ENCODE peak calls at places on chromosomes 13 and 19, in four cellular contexts. S is left ventricle myocardium inferior, O is retinal pigment epithelial cell, E is sigmoid colon. L is an unnamed sample.

GRCh38 chr19:7456964-7457541 is 31.8 kb downstream of the PEX11G start:
- DNase-seq in S (no peak), E (no peak), O (no peak), L (no peak)

GRCh38 chr13:31947105-31947504 is 84.5 kb upstream of the FRY start:
- DNase-seq in E (no peak), O (no peak), S (no peak), L (no peak)

GRCh38 chr13:19763618-19764017 is 19.1 kb downstream of the PSPC1 start:
- DNase-seq in O (no peak), S (no peak), E (peak), L (no peak)

GRCh38 chr19:4525563-4526002 is 7.3 kb upstream of the PLIN4 start:
- DNase-seq in O (no peak), S (no peak), E (no peak), L (no peak)

GRCh38 chr19:13748169-13748884 is 16.0 kb upstream of the MRI1 start:
- DNase-seq in E (no peak), S (no peak), O (no peak), L (peak)

GRCh38 chr13:30151398-30151797 is 156.0 kb downstream of the KATNAL1 start:
- DNase-seq in S (no peak), O (no peak), E (no peak), L (no peak)

GRCh38 chr19:12293771-12294307 is 844 bp downstream of the ZNF44 start:
- DNase-seq in S (peak), E (peak), O (peak), L (peak)

GRCh38 chr13:108834193-108834592 is 204.8 kb downstream of the MYO16 start:
- DNase-seq in S (no peak), E (no peak), O (no peak), L (no peak)

GRCh38 chr13:49524740-49525501 is 29.2 kb downstream of the PHF11 start:
- DNase-seq in O (no peak), S (no peak), E (no peak), L (no peak)

GRCh38 chr19:21693399-21693798 is 74.0 kb downstream of the ZNF100 start:
- DNase-seq in S (no peak), O (no peak), E (no peak), L (no peak)

GRCh38 chr19:47240996-47241918 is 10.3 kb upstream of the BBC3 start:
- DNase-seq in S (peak), O (no peak), E (peak), L (peak)

GRCh38 chr19:39792999-39793546 is 14.4 kb downstream of the LEUTX start:
- DNase-seq in O (peak), S (peak), E (peak), L (peak)

GRCh38 chr13:24747248-24748151 is 16.5 kb upstream of the RNF17 start:
- DNase-seq in S (no peak), E (peak), O (no peak), L (no peak)

GRCh38 chr19:4108767-4109625 is 14.9 kb downstream of the MAP2K2 start:
- DNase-seq in O (no peak), S (no peak), E (no peak), L (peak)

GRCh38 chr13:45393941-45394570 is 24.1 kb downstream of the SLC25A30 start:
- DNase-seq in E (no peak), O (no peak), S (no peak), L (no peak)

GRCh38 chr19:9171393-9171991 is 7.3 kb upstream of the OR7D2 start:
- DNase-seq in E (no peak), O (no peak), S (no peak), L (no peak)

GRCh38 chr19:39471756-39472536 is 8.7 kb upstream of the TIMM50 start:
- DNase-seq in E (no peak), S (no peak), O (no peak), L (no peak)

GRCh38 chr13:29696606-29697005 is 101.1 kb upstream of the SLC7A1 start:
- DNase-seq in O (no peak), S (no peak), E (no peak), L (no peak)

GRCh38 chr13:73254827-73255226 is 196.0 kb downstream of the KLF5 start:
- DNase-seq in S (no peak), O (no peak), E (no peak), L (no peak)

GRCh38 chr13:79990048-79990447 is 350.9 kb downstream of the SPRY2 start:
- DNase-seq in E (no peak), S (no peak), O (no peak), L (no peak)

GRCh38 chr13:40119852-40120251 is 464.4 kb downstream of the COG6 start:
- DNase-seq in S (no peak), E (no peak), O (no peak), L (no peak)

GRCh38 chr19:4061683-4062575 is 4.8 kb downstream of the ZBTB7A start:
- DNase-seq in S (no peak), O (no peak), E (peak), L (peak)

DNA sequence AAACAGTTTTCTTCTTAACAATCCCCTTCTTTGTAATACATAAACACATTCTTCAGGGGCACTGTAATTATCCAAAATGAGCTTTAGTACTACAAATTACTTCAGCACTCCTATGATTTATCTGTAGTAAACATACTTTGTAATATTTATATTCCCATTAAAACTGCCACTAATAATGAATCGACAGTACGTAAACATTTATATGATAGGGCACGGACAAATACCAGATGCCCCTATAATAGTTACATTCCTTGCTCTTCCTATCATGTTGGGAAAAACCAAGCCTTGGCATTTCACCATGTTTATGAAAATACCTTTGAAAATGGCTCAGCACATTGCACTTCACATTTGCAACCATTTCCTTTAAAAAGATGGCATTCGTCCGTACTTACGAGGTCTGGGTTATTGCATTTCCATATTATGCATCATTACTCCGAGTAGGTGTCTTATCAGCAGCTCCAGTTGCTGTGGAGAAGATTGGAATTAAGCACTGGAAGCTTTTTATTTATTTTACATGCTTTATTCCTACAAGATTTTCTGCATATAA is 1043.4 kb downstream of the DIAPH3 start:
- DNase-seq in E (no peak), S (no peak), O (no peak), L (no peak)
- H3K4me3 ChIP-seq in E (no peak), S (no peak), O (no peak), L (no peak)

GRCh38 chr19:18439025-18439909 is 1.3 kb upstream of the ISYNA1 start:
- DNase-seq in O (peak), E (no peak), S (no peak), L (no peak)
- TF ChIP-seq CTCF in O (peak), E (no peak), S (no peak), L (no peak)

GRCh38 chr13:112603641-112604220 is 15.8 kb upstream of the TUBGCP3 start:
- DNase-seq in O (no peak), E (no peak), S (no peak), L (no peak)

GRCh38 chr13:112606125-112607001 is 18.4 kb upstream of the TUBGCP3 start:
- DNase-seq in O (no peak), E (peak), S (peak), L (peak)

GRCh38 chr13:112608212-112608611 is 20.3 kb upstream of the TUBGCP3 start:
- DNase-seq in O (no peak), E (no peak), S (no peak), L (no peak)

GRCh38 chr13:112601351-112601750 is 13.4 kb upstream of the TUBGCP3 start:
- DNase-seq in O (no peak), S (no peak), E (no peak), L (no peak)

GRCh38 chr13:112605531-112605990 is 17.6 kb upstream of the TUBGCP3 start:
- DNase-seq in O (no peak), E (no peak), S (no peak), L (no peak)
- H3K4me3 ChIP-seq in O (peak), E (peak), S (peak), L (no peak)

DNA sequence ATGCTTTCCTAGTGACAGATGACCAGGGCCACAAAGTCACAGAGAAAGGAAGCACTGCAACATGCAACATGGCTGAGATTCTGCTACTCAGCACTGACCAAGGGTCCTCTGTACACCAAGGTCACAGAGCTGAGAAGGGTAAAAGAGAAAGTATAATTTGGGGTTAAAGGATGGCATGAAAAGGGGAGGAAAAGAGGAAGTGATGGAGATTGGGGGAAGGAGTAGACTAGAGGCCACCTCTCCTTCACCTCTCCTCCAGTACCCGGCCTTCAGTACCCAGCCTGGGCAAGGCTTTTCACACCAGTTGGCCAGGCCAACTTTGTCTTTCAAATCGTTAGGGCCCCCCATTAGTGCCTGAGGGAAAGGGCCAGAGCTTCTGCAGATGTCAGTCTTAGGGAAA is 6.3 kb upstream of the RPS19 start:
- DNase-seq in O (no peak), S (no peak), E (no peak), L (no peak)
- TF ChIP-seq CTCF in O (no peak), S (no peak), E (no peak), L (no peak)

DNA sequence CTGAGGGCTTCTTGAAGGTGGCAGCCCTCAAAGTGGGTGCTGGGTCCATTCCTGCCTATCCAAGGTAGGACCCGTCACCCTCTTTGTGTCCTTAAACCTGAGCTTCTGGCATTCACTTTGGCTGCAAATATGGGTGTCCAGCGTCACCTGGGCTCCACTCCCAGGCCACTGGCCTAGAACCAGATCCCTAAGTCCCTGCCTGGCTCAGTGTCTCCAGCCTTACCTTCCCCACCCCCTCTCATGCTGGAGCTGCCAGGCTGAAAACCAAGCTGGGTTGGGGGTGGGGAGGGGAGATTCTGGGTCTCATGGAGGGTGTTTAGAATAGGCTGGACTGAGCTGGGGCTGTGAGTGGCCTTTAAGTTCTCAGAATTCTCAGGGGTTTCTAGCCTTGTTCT is 12.4 kb downstream of the PDE4A start:
- DNase-seq in S (peak), O (no peak), E (no peak), L (no peak)
- H3K4me3 ChIP-seq in S (peak), O (no peak), E (peak), L (no peak)

DNA sequence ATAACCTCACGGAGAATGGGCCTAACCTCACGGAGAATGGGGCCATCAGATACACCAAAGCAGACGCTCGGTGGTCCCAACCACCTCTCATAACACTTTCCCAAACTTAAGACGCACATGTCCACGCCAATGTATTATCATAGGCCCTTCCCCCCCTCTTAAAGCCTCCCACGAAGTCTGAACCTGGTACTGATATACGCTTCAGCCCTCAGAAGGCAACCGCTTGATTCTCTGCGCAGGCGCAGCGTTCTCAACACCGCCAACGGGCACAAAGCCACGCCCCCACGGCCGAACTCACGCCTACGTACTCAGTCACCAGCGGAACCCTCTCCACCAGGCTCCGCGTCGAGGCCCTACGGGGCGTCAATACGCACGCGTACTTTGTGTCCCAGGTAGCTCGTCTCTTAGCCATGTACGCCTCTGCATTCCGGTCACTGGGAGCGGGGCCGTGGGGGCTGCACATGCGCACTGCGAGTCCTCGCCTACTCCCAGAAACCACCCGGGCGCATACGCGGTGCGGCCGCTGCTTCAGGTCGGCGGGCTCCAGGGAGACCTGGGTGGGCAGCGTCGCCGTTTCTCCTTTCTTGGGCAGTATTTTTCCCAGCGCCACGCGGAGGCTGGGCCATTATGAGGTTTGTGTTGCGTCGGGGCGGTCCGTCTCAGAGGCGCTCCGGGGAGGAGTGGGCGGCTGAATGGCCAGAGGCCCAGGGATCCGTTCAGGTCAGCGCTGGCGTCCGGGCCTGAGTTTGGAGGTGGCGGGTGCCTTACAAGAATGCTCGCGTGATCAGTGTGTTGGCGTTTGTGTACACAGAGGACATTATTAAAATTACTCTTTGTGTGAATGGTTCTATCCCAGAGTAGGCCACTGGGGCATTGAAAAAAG is 25.3 kb downstream of the ZNF582 start:
- DNase-seq in E (peak), O (peak), S (peak), L (peak)
- TF ChIP-seq CTCF in E (no peak), O (no peak), S (no peak), L (no peak)

GRCh38 chr19:49338691-49339363 is 3.6 kb downstream of the CD37 start:
- DNase-seq in S (peak), E (peak), O (no peak), L (peak)
- H3K4me3 ChIP-seq in S (peak), E (peak), O (peak), L (no peak)

GRCh38 chr13:41587490-41587889 is 130.1 kb downstream of the RGCC start:
- DNase-seq in S (no peak), E (no peak), O (no peak), L (no peak)
- TF ChIP-seq CTCF in S (no peak), E (no peak), O (peak), L (no peak)